ENCODE peak calls at places on chromosomes 7 and 10, in five cellular contexts. F, T, O, I and S are unnamed samples.

GRCh38 chr10:61357687-61358086 is 95.5 kb downstream of the TMEM26 start:
- DNase-seq in F (no peak), T (no peak), O (no peak), I (no peak), S (no peak)

GRCh38 chr10:89670926-89671325 is 25.9 kb upstream of the PANK1 start:
- DNase-seq in F (no peak), T (no peak), O (no peak), I (no peak), S (no peak)

GRCh38 chr7:119065966-119066365 is 841.5 kb downstream of the ANKRD7 start:
- DNase-seq in F (no peak), T (no peak), O (no peak), I (no peak), S (no peak)

GRCh38 chr10:6737080-6737641 is 157.1 kb upstream of the PRKCQ start:
- DNase-seq in F (no peak), T (no peak), O (no peak), I (no peak), S (no peak)

GRCh38 chr7:26691886-26692285 is 172.5 kb downstream of the SKAP2 start:
- DNase-seq in F (no peak), T (no peak), O (no peak), I (no peak), S (no peak)

GRCh38 chr10:77328272-77328816 is 309.3 kb downstream of the KCNMA1 start:
- DNase-seq in F (peak; percentile 46), T (peak; percentile 32), O (no peak), I (no peak), S (no peak)

GRCh38 chr7:121049028-121049791 is 60.7 kb downstream of the CPED1 start:
- DNase-seq in F (no peak), T (no peak), O (no peak), I (no peak), S (no peak)

GRCh38 chr7:88635149-88635548 is 124.4 kb upstream of the ZNF804B start:
- DNase-seq in F (no peak), T (no peak), O (no peak), I (no peak), S (no peak)

GRCh38 chr7:111005445-111005844 is 85.5 kb upstream of the LRRN3 start:
- DNase-seq in F (no peak), T (no peak), O (no peak), I (no peak), S (no peak)

GRCh38 chr7:10934292-10934691 is 39.4 kb upstream of the PHF14 start:
- DNase-seq in F (no peak), T (no peak), O (no peak), I (no peak), S (no peak)

GRCh38 chr7:144513332-144513731 is 109.8 kb upstream of the NOBOX start:
- DNase-seq in F (peak; percentile 59), T (peak; percentile 21), O (peak; percentile 57), I (no peak), S (peak; percentile 57)

GRCh38 chr10:4280481-4281206 is 495.6 kb upstream of the KLF6 start:
- DNase-seq in F (no peak), T (no peak), O (no peak), I (no peak), S (no peak)

GRCh38 chr7:153190452-153190851 is 430.9 kb downstream of the ACTR3B start:
- DNase-seq in F (peak; percentile 40), T (peak; percentile 55), O (no peak), I (no peak), S (peak; percentile 33)

GRCh38 chr7:1086588-1087461 is 1.1 kb upstream of the GPER1 start:
- DNase-seq in F (peak; percentile 79), T (peak; percentile 83), O (no peak), I (peak; percentile 53), S (peak; percentile 72)

GRCh38 chr10:124035928-124036558 is 57.4 kb downstream of the CHST15 start:
- DNase-seq in F (peak; percentile 92), T (no peak), O (no peak), I (no peak), S (no peak)

GRCh38 chr10:69278446-69278963 is at the start of gene HK1:
- DNase-seq in F (no peak), T (no peak), O (no peak), I (no peak), S (no peak)

GRCh38 chr7:140214075-140214684 is 37.4 kb upstream of the KDM7A start:
- DNase-seq in F (no peak), T (no peak), O (peak; percentile 31), I (no peak), S (no peak)

GRCh38 chr10:122230222-122230621 is 40.9 kb upstream of the BTBD16 start:
- DNase-seq in F (no peak), T (no peak), O (no peak), I (no peak), S (no peak)

GRCh38 chr10:93440591-93441012 is 41.5 kb downstream of the MYOF start:
- DNase-seq in F (no peak), T (no peak), O (no peak), I (no peak), S (no peak)

GRCh38 chr7:77655836-77656455 is 40.3 kb upstream of the RSBN1L start:
- DNase-seq in F (peak; percentile 48), T (no peak), O (no peak), I (no peak), S (no peak)

GRCh38 chr10:79047875-79048638 is 20.7 kb upstream of the ZMIZ1 start:
- DNase-seq in F (peak; percentile 66), T (no peak), O (no peak), I (peak; percentile 68), S (no peak)

GRCh38 chr7:27166475-27167169 is 1.3 kb upstream of the HOXA9 start:
- DNase-seq in F (no peak), T (no peak), O (no peak), I (no peak), S (no peak)